ENCODE peak calls at places on chromosome 16, in four cellular contexts. One of them, this sample, is unnamed.

GRCh38 chr16:72848045-72848410 is 199.9 kb downstream of the ZFHX3 start:
- DNase-seq in A549: peak; percentile 26
- DNase-seq in upper lobe of right lung: no peak
- DNase-seq in type B pancreatic cell: no peak
- DNase-seq in this sample: no peak

GRCh38 chr16:2532494-2533141 is 1.4 kb upstream of the CEMP1 start:
- DNase-seq in A549: no peak
- DNase-seq in upper lobe of right lung: peak; percentile 93
- DNase-seq in type B pancreatic cell: no peak
- DNase-seq in this sample: peak; percentile 77

GRCh38 chr16:78689031-78689430 is 589.6 kb downstream of the WWOX start:
- DNase-seq in A549: no peak
- DNase-seq in upper lobe of right lung: no peak
- DNase-seq in type B pancreatic cell: no peak
- DNase-seq in this sample: no peak

GRCh38 chr16:13426279-13426678 is 493.7 kb upstream of the ERCC4 start:
- DNase-seq in A549: no peak
- DNase-seq in upper lobe of right lung: no peak
- DNase-seq in type B pancreatic cell: no peak
- DNase-seq in this sample: no peak

GRCh38 chr16:85123891-85124635 is 11.8 kb upstream of the CIBAR2 start:
- DNase-seq in A549: no peak
- DNase-seq in upper lobe of right lung: no peak
- DNase-seq in type B pancreatic cell: no peak
- DNase-seq in this sample: peak; percentile 70

GRCh38 chr16:69859105-69859969 is 91.8 kb upstream of the CLEC18A start:
- DNase-seq in A549: peak; percentile 57
- DNase-seq in upper lobe of right lung: no peak
- DNase-seq in type B pancreatic cell: no peak
- DNase-seq in this sample: peak; percentile 45

GRCh38 chr16:71255721-71256120 is 25.2 kb upstream of the HYDIN start:
- DNase-seq in A549: no peak
- DNase-seq in upper lobe of right lung: no peak
- DNase-seq in type B pancreatic cell: no peak
- DNase-seq in this sample: no peak

GRCh38 chr16:57925310-57925709 is 45.6 kb downstream of the CNGB1 start:
- DNase-seq in A549: no peak
- DNase-seq in upper lobe of right lung: no peak
- DNase-seq in type B pancreatic cell: no peak
- DNase-seq in this sample: peak; percentile 73

GRCh38 chr16:20814761-20815160 is 8.4 kb downstream of the REXO5 start:
- DNase-seq in A549: no peak
- DNase-seq in upper lobe of right lung: no peak
- DNase-seq in type B pancreatic cell: no peak
- DNase-seq in this sample: no peak

GRCh38 chr16:86772671-86773338 is 194.5 kb downstream of the FOXL1 start:
- DNase-seq in A549: no peak
- DNase-seq in upper lobe of right lung: no peak
- DNase-seq in type B pancreatic cell: no peak
- DNase-seq in this sample: peak; percentile 42

GRCh38 chr16:30112197-30113030 is 923 bp downstream of the GDPD3 start:
- DNase-seq in A549: peak; percentile 84
- DNase-seq in upper lobe of right lung: peak; percentile 81
- DNase-seq in type B pancreatic cell: no peak
- DNase-seq in this sample: peak; percentile 74

GRCh38 chr16:27966756-27967155 is 96.8 kb downstream of the GSG1L start:
- DNase-seq in A549: no peak
- DNase-seq in upper lobe of right lung: peak; percentile 32
- DNase-seq in type B pancreatic cell: no peak
- DNase-seq in this sample: no peak

GRCh38 chr16:3837851-3838564 is 42.5 kb downstream of the CREBBP start:
- DNase-seq in A549: no peak
- DNase-seq in upper lobe of right lung: no peak
- DNase-seq in type B pancreatic cell: no peak
- DNase-seq in this sample: no peak
- TF ChIP-seq CTCF in A549: no peak
- TF ChIP-seq CTCF in upper lobe of right lung: no peak
- TF ChIP-seq CTCF in type B pancreatic cell: no peak
- TF ChIP-seq CTCF in this sample: no peak

GRCh38 chr16:474420-475122 is 49.1 kb downstream of the RAB11FIP3 start:
- DNase-seq in A549: no peak
- DNase-seq in upper lobe of right lung: no peak
- DNase-seq in type B pancreatic cell: no peak
- DNase-seq in this sample: no peak
- TF ChIP-seq CTCF in A549: no peak
- TF ChIP-seq CTCF in upper lobe of right lung: no peak
- TF ChIP-seq CTCF in type B pancreatic cell: no peak
- TF ChIP-seq CTCF in this sample: no peak

DNA sequence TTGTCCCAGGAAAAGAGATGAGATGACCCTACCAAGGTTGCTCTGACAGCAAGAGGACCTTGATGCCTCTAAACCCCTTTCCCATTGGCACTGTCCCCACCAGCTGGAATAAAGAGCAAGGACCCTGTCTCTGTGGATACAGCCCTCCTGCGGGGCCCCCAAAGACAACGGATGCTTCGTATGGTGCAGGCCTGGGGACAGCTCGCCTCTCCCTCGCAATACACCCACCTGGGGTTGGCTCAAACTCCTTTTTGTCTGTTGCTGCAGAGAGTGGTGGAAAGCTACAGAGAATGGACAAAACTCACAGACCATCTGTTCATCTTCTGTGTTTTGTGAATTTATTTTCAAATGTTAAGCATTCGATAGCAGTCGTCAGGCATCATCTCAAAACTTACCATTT is 27.6 kb upstream of the CACNG3 start:
- DNase-seq in A549: no peak
- DNase-seq in upper lobe of right lung: no peak
- DNase-seq in type B pancreatic cell: no peak
- DNase-seq in this sample: no peak
- TF ChIP-seq CTCF in A549: no peak
- TF ChIP-seq CTCF in upper lobe of right lung: no peak
- TF ChIP-seq CTCF in type B pancreatic cell: no peak
- TF ChIP-seq CTCF in this sample: no peak

GRCh38 chr16:49431591-49432290 is 58.1 kb downstream of the C16orf78 start:
- DNase-seq in A549: no peak
- DNase-seq in upper lobe of right lung: peak; percentile 26
- DNase-seq in type B pancreatic cell: no peak
- DNase-seq in this sample: no peak

GRCh38 chr16:49427771-49428170 is 54.2 kb downstream of the C16orf78 start:
- DNase-seq in A549: no peak
- DNase-seq in upper lobe of right lung: peak; percentile 48
- DNase-seq in type B pancreatic cell: no peak
- DNase-seq in this sample: no peak

GRCh38 chr16:49431040-49431439 is 57.4 kb downstream of the C16orf78 start:
- DNase-seq in A549: no peak
- DNase-seq in upper lobe of right lung: peak; percentile 34
- DNase-seq in type B pancreatic cell: no peak
- DNase-seq in this sample: no peak

GRCh38 chr16:49424961-49425360 is 51.4 kb downstream of the C16orf78 start:
- DNase-seq in A549: no peak
- DNase-seq in upper lobe of right lung: no peak
- DNase-seq in type B pancreatic cell: no peak
- DNase-seq in this sample: no peak

GRCh38 chr16:49428808-49429207 is 55.2 kb downstream of the C16orf78 start:
- DNase-seq in A549: no peak
- DNase-seq in upper lobe of right lung: no peak
- DNase-seq in type B pancreatic cell: no peak
- DNase-seq in this sample: no peak
- TF ChIP-seq CTCF in A549: no peak
- TF ChIP-seq CTCF in upper lobe of right lung: no peak
- TF ChIP-seq CTCF in type B pancreatic cell: no peak
- TF ChIP-seq CTCF in this sample: no peak

GRCh38 chr16:53220585-53220984 is 165.8 kb downstream of the CHD9 start:
- DNase-seq in A549: no peak
- DNase-seq in upper lobe of right lung: no peak
- DNase-seq in type B pancreatic cell: no peak
- DNase-seq in this sample: peak; percentile 82
- TF ChIP-seq CTCF in A549: peak; percentile 12
- TF ChIP-seq CTCF in upper lobe of right lung: peak; percentile 16
- TF ChIP-seq CTCF in type B pancreatic cell: peak; percentile 49
- TF ChIP-seq CTCF in this sample: peak; percentile 63

GRCh38 chr16:73873643-73874042 is 423.0 kb upstream of the PSMD7 start:
- DNase-seq in A549: no peak
- DNase-seq in upper lobe of right lung: no peak
- DNase-seq in type B pancreatic cell: no peak
- DNase-seq in this sample: no peak

GRCh38 chr16:73872856-73873255 is 423.8 kb upstream of the PSMD7 start:
- DNase-seq in A549: no peak
- DNase-seq in upper lobe of right lung: no peak
- DNase-seq in type B pancreatic cell: no peak
- DNase-seq in this sample: no peak

GRCh38 chr16:73879621-73880020 is 417.0 kb upstream of the PSMD7 start:
- DNase-seq in A549: no peak
- DNase-seq in upper lobe of right lung: no peak
- DNase-seq in type B pancreatic cell: no peak
- DNase-seq in this sample: no peak

GRCh38 chr16:73877148-73877547 is 419.5 kb upstream of the PSMD7 start:
- DNase-seq in A549: no peak
- DNase-seq in upper lobe of right lung: no peak
- DNase-seq in type B pancreatic cell: no peak
- DNase-seq in this sample: no peak

DNA sequence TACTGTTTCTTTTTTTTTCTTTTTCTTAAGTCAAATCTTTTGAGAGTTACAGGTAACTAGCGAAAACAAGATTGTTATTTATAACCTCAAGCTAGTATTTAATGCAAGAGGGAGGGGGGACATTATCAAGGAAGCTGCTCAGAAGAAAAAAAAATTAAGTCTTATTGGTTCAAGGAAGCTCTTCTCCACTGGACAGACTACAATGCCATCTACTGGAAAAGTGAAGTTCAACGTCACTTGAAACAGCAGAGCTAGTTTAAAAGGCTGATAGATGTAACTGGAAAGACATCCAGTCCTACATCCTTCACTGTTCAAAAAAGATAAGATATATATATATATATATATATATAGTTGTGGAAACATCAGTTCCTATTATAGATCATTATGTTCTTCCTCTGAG is 418.0 kb upstream of the PSMD7 start:
- DNase-seq in A549: peak; percentile 27
- DNase-seq in upper lobe of right lung: no peak
- DNase-seq in type B pancreatic cell: no peak
- DNase-seq in this sample: peak; percentile 88
- TF ChIP-seq CTCF in A549: peak; percentile 72
- TF ChIP-seq CTCF in upper lobe of right lung: peak; percentile 50
- TF ChIP-seq CTCF in type B pancreatic cell: peak; percentile 78
- TF ChIP-seq CTCF in this sample: peak; percentile 73

GRCh38 chr16:49462989-49463371 is 89.4 kb downstream of the C16orf78 start:
- DNase-seq in A549: no peak
- DNase-seq in upper lobe of right lung: no peak
- DNase-seq in type B pancreatic cell: peak; percentile 51
- DNase-seq in this sample: no peak
- TF ChIP-seq CTCF in A549: no peak
- TF ChIP-seq CTCF in upper lobe of right lung: no peak
- TF ChIP-seq CTCF in type B pancreatic cell: no peak
- TF ChIP-seq CTCF in this sample: no peak

This sample was measured in choroid plexus epithelial cell.